ENCODE peak calls at places on chromosomes 7 and 10, in nine cellular contexts. C is fibroblast of the aortic adventitia, U is lower leg skin, B is choroid plexus epithelial cell, Z is fibroblast of pulmonary artery, H is endothelial cell, W is AG10803, M is ovary, N is GM10248. V is an unnamed sample.

GRCh38 chr7:469591-469961 is 50.1 kb downstream of the PDGFA start:
- DNase-seq in B (no peak), U (peak; percentile 70), Z (no peak), W (no peak), C (no peak), N (no peak), M (peak; percentile 23), H (no peak), V (no peak)

GRCh38 chr7:106217089-106217542 is 67.7 kb downstream of the NAMPT start:
- DNase-seq in Z (peak; percentile 97), B (peak; percentile 67), H (no peak), N (no peak), C (peak; percentile 63), M (peak; percentile 86), U (peak; percentile 94), W (peak; percentile 23), V (peak; percentile 90)

GRCh38 chr10:43888551-43888950 is 239.9 kb upstream of the ZNF32 start:
- DNase-seq in C (peak; percentile 96), M (no peak), Z (peak; percentile 88), U (no peak), B (peak; percentile 91), N (no peak), H (no peak), W (peak; percentile 87), V (peak; percentile 84)

GRCh38 chr10:132851451-132851850 is 65.5 kb upstream of the NKX6-2 start:
- DNase-seq in U (peak; percentile 65), N (no peak), Z (no peak), W (no peak), C (no peak), H (no peak), B (no peak), M (no peak), V (no peak)

GRCh38 chr7:105521027-105521730 is 892 bp downstream of the PUS7 start:
- DNase-seq in N (peak; percentile 58), M (no peak), W (peak; percentile 49), C (peak; percentile 48), Z (peak; percentile 59), B (peak; percentile 59), H (peak; percentile 37), U (peak; percentile 91), V (peak; percentile 45)

GRCh38 chr7:37105119-37105518 is 343.5 kb downstream of the ELMO1 start:
- DNase-seq in H (no peak), Z (no peak), N (no peak), W (no peak), B (no peak), C (no peak), U (no peak), M (no peak), V (no peak)

GRCh38 chr7:31699050-31699449 is 12.0 kb downstream of the PPP1R17 start:
- DNase-seq in H (no peak), M (no peak), N (no peak), C (no peak), W (no peak), U (no peak), B (no peak), Z (no peak), V (no peak)

GRCh38 chr10:124694467-124695195 is 49.5 kb downstream of the FAM53B start:
- DNase-seq in W (no peak), N (no peak), H (no peak), Z (no peak), C (no peak), B (no peak), U (no peak), M (no peak), V (no peak)

GRCh38 chr7:106523482-106523881 is 137.5 kb downstream of the CCDC71L start:
- DNase-seq in N (no peak), U (no peak), Z (no peak), W (no peak), B (peak; percentile 6), C (no peak), H (no peak), M (no peak), V (no peak)

GRCh38 chr7:100400656-100401055 is 27.4 kb downstream of the PILRA start:
- DNase-seq in N (no peak), W (no peak), U (no peak), C (no peak), B (peak; percentile 10), Z (peak; percentile 14), M (no peak), H (peak; percentile 56), V (no peak)

GRCh38 chr7:75995052-75995471 is 667 bp upstream of the TMEM120A start:
- DNase-seq in U (no peak), N (no peak), Z (no peak), H (no peak), M (peak; percentile 67), W (no peak), B (no peak), C (peak; percentile 10), V (no peak)

GRCh38 chr7:75996476-75996875 is 2.1 kb upstream of the TMEM120A start:
- DNase-seq in B (no peak), M (peak; percentile 24), W (no peak), Z (no peak), N (no peak), U (no peak), C (no peak), H (no peak), V (no peak)

GRCh38 chr7:75993689-75994387 is 557 bp downstream of the TMEM120A start:
- DNase-seq in M (peak; percentile 81), H (peak; percentile 42), Z (peak; percentile 68), C (peak; percentile 59), W (peak; percentile 51), N (peak; percentile 67), U (peak; percentile 93), B (peak; percentile 62), V (peak; percentile 66)

GRCh38 chr7:75995996-75996395 is 1.6 kb upstream of the TMEM120A start:
- DNase-seq in B (no peak), N (no peak), Z (no peak), U (no peak), W (no peak), C (no peak), H (no peak), M (peak; percentile 38), V (no peak)

GRCh38 chr7:75994388-75995051 is at the start of gene TMEM120A:
- DNase-seq in M (peak; percentile 99), H (peak; percentile 99), B (peak; percentile 95), C (peak; percentile 84), N (peak; percentile 100), U (peak; percentile 99), Z (peak; percentile 94), W (peak; percentile 89), V (peak; percentile 87)
- TF ChIP-seq CTCF in M (peak; percentile 47), H (no peak), B (peak; percentile 37), C (peak; percentile 35), N (no peak), U (no peak), Z (no peak), W (peak; percentile 17), V (no peak)

DNA sequence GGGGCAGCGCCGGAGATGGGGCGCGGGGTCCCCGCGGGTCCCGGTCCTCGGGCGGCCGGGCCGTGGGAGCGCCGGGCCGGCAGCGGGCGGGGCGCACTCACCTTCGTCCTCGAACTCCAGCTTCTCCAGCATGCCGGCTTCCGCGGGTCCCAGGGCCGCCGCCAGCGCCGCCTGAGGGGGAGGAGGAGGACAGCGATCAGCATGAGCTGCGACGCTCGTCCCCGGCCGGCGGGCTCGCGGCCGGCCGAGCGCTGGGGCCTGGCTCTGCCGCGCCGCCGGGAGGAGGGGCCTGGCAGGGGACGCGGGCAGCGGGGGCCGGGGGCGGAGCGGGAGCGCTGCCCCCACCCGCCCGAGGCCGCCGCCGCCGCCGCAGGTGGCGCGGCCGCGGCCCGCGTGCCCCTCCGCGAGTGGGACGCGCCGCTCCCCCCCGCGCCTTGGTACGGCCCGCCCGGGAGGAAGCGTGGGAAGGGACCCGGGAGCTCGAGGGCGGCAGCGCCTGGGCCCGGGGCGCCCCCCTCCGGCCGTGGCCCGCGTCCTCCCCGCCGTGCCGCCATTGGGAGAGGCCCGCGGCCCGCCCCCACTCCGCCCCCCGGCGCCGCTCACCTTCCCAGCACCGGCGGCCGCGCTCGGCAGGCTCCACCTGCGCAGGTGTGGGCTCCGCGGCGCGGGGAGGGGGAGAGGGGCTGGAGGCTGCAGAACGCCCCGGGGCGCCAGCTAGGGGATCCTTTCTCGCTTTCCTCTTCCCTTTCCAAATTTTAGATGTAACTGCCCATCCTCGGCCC is 112.5 kb upstream of the RHEB start:
- DNase-seq in C (peak; percentile 57), M (peak; percentile 90), N (peak; percentile 89), Z (peak; percentile 77), H (peak; percentile 84), B (peak; percentile 85), U (peak; percentile 95), W (peak; percentile 80), V (peak; percentile 61)
- TF ChIP-seq CTCF in C (peak; percentile 13), M (peak; percentile 47), N (peak; percentile 74), Z (no peak), H (no peak), B (no peak), U (no peak), W (peak; percentile 18), V (no peak)

GRCh38 chr10:110498982-110499795 is 1.5 kb downstream of the DUSP5 start:
- DNase-seq in C (peak; percentile 70), H (peak; percentile 37), U (peak; percentile 87), W (peak; percentile 72), Z (peak; percentile 57), B (peak; percentile 83), M (no peak), N (peak; percentile 48), V (peak; percentile 80)
- TF ChIP-seq CTCF in C (peak; percentile 33), H (no peak), U (no peak), W (peak; percentile 62), Z (peak; percentile 18), B (peak; percentile 53), M (no peak), N (peak; percentile 38), V (peak; percentile 21)

GRCh38 chr7:16668049-16668858 is 22.3 kb downstream of the BZW2 start:
- DNase-seq in Z (peak; percentile 100), B (peak; percentile 100), U (peak; percentile 89), H (no peak), W (peak; percentile 99), M (peak; percentile 45), C (peak; percentile 100), N (no peak), V (peak; percentile 100)
- TF ChIP-seq CTCF in Z (peak; percentile 29), B (peak; percentile 50), U (no peak), H (no peak), W (peak; percentile 53), M (no peak), C (peak; percentile 55), N (no peak), V (peak; percentile 42)

DNA sequence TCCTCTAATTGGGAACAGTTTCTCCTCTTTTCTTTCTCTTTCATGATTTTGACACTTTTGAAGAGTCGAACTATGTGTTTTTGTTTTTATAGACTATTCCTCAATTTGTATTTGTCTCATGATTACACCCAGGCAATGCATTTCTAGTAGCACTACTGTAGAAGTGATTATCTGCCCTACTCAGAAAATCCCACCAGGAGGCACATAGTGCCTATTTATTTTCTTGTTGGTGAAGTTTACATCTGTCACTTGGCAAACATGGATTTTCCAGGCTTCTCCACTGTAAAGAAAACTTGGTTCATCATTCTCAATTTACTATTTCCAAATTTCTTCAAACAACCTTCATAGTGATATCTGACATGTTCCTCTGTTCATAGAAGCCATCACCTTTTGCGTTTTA is 893.9 kb downstream of the CCSER2 start:
- DNase-seq in U (no peak), W (no peak), N (no peak), C (no peak), B (no peak), Z (no peak), M (no peak), H (no peak), V (no peak)
- TF ChIP-seq CTCF in U (no peak), W (no peak), N (no peak), C (no peak), B (no peak), Z (no peak), M (no peak), H (no peak), V (no peak)